ENCODE peak calls at places on chromosomes 7 and 10, in nine cellular contexts. S is adrenal gland; E is CD8-positive, alpha-beta memory T cell; K is neuronal stem cell; J is hepatocyte; Z is Peyer's patch; W is left ventricle myocardium inferior; L is tibial artery; H is SK-N-SH. F is an unnamed sample. For H3K4me1 and H3K9me3, the result is how much of the 10 kb centered on the place peaks cover.

GRCh38 chr7:133051066-133051465 is 30.8 kb downstream of the CHCHD3 start:
- DNase-seq in S (peak), E (no peak), K (no peak), J (peak), Z (no peak), W (no peak), L (no peak), H (peak), F (no peak)

GRCh38 chr10:11245095-11245479 is 227.4 kb downstream of the CELF2 start:
- DNase-seq in S (no peak), E (no peak), K (no peak), J (no peak), Z (no peak), W (no peak), L (no peak), H (no peak), F (no peak)

GRCh38 chr10:63673246-63673645 is 152.0 kb downstream of the REEP3 start:
- DNase-seq in S (no peak), E (no peak), K (no peak), J (no peak), Z (no peak), W (no peak), L (no peak), H (no peak), F (no peak)

GRCh38 chr10:34254596-34254995 is 560.5 kb downstream of the PARD3 start:
- DNase-seq in S (no peak), E (no peak), K (no peak), J (peak), Z (no peak), W (no peak), L (no peak), H (peak), F (no peak)

GRCh38 chr7:142811154-142811737 is 40.5 kb downstream of the PRSS2 start:
- DNase-seq in S (no peak), E (peak), K (peak), J (peak), Z (no peak), W (no peak), L (no peak), H (peak), F (no peak)

GRCh38 chr7:11261470-11261869 is 287.8 kb downstream of the PHF14 start:
- DNase-seq in S (peak), E (no peak), K (no peak), J (peak), Z (no peak), W (no peak), L (no peak), H (peak), F (no peak)

GRCh38 chr7:143269254-143269653 is 6.0 kb downstream of the GSTK1 start:
- DNase-seq in S (no peak), E (no peak), K (no peak), J (no peak), Z (peak), W (no peak), L (no peak), H (no peak), F (no peak)

GRCh38 chr10:43274011-43274410 is 7.1 kb upstream of the RASGEF1A start:
- DNase-seq in S (no peak), E (no peak), K (no peak), J (no peak), Z (peak), W (no peak), L (no peak), H (no peak), F (peak)

GRCh38 chr10:99993994-99994689 is 15.6 kb downstream of the DNMBP start:
- DNase-seq in S (peak), E (peak), K (no peak), J (peak), Z (peak), W (peak), L (peak), H (no peak), F (no peak)

GRCh38 chr7:39650676-39651075 is 27.3 kb downstream of the RALA start:
- DNase-seq in S (peak), E (no peak), K (no peak), J (no peak), Z (no peak), W (peak), L (peak), H (no peak), F (no peak)

GRCh38 chr7:105024734-105025133 is 10.7 kb downstream of the KMT2E start:
- DNase-seq in S (no peak), E (no peak), K (no peak), J (no peak), Z (no peak), W (no peak), L (no peak), H (no peak), F (no peak)

GRCh38 chr7:66344166-66344565 is 139.0 kb downstream of the TPST1 start:
- DNase-seq in S (no peak), E (no peak), K (no peak), J (no peak), Z (no peak), W (no peak), L (no peak), H (no peak), F (no peak)

GRCh38 chr7:132379292-132379691 is 197.0 kb downstream of the PLXNA4 start:
- DNase-seq in S (no peak), E (no peak), K (no peak), J (no peak), Z (no peak), W (no peak), L (no peak), H (no peak), F (no peak)

GRCh38 chr10:103792547-103792946 is 62.8 kb downstream of the SH3PXD2A start:
- DNase-seq in S (no peak), E (no peak), K (no peak), J (no peak), Z (no peak), W (peak), L (no peak), H (no peak), F (no peak)

GRCh38 chr7:100880645-100881044 is 5.7 kb downstream of the SRRT start:
- DNase-seq in S (no peak), E (no peak), K (no peak), J (no peak), Z (peak), W (no peak), L (no peak), H (no peak), F (no peak)

GRCh38 chr7:132837529-132837928 is 244.4 kb downstream of the CHCHD3 start:
- DNase-seq in S (no peak), E (no peak), K (no peak), J (no peak), Z (no peak), W (no peak), L (no peak), H (no peak), F (no peak)

GRCh38 chr10:108039821-108040584 is 875.5 kb upstream of the SORCS1 start:
- DNase-seq in S (no peak), E (no peak), K (no peak), J (no peak), Z (no peak), W (no peak), L (no peak), H (no peak), F (no peak)

GRCh38 chr10:117677239-117677638 is 134.7 kb downstream of the EMX2 start:
- DNase-seq in S (no peak), E (no peak), K (no peak), J (no peak), Z (no peak), W (no peak), L (no peak), H (no peak), F (no peak)

GRCh38 chr7:7183833-7184463 is 1.6 kb downstream of the C1GALT1 start:
- DNase-seq in S (no peak), E (no peak), K (no peak), J (no peak), Z (no peak), W (no peak), L (no peak), H (no peak), F (no peak)

GRCh38 chr7:143287321-143287934 is 723 bp upstream of the CASP2 start:
- DNase-seq in S (no peak), E (no peak), K (no peak), J (no peak), Z (no peak), W (no peak), L (no peak), H (no peak), F (no peak)

GRCh38 chr7:113891828-113892227 is 27.0 kb downstream of the PPP1R3A start:
- DNase-seq in S (no peak), E (no peak), K (no peak), J (no peak), Z (no peak), W (no peak), L (no peak), H (no peak), F (no peak)

GRCh38 chr10:3261921-3262320 is 89.3 kb upstream of the PITRM1 start:
- DNase-seq in S (no peak), E (no peak), K (no peak), J (no peak), Z (no peak), W (no peak), L (no peak), H (no peak), F (no peak)

GRCh38 chr10:110629680-110630191 is 14.4 kb upstream of the RBM20 start:
- DNase-seq in S (no peak), E (no peak), K (no peak), J (peak), Z (no peak), W (no peak), L (no peak), H (no peak), F (no peak)

GRCh38 chr7:99693427-99694200 is 13.8 kb upstream of the CYP3A5 start:
- DNase-seq in S (no peak), E (peak), K (peak), J (peak), Z (no peak), W (no peak), L (no peak), H (no peak), F (peak)

DNA sequence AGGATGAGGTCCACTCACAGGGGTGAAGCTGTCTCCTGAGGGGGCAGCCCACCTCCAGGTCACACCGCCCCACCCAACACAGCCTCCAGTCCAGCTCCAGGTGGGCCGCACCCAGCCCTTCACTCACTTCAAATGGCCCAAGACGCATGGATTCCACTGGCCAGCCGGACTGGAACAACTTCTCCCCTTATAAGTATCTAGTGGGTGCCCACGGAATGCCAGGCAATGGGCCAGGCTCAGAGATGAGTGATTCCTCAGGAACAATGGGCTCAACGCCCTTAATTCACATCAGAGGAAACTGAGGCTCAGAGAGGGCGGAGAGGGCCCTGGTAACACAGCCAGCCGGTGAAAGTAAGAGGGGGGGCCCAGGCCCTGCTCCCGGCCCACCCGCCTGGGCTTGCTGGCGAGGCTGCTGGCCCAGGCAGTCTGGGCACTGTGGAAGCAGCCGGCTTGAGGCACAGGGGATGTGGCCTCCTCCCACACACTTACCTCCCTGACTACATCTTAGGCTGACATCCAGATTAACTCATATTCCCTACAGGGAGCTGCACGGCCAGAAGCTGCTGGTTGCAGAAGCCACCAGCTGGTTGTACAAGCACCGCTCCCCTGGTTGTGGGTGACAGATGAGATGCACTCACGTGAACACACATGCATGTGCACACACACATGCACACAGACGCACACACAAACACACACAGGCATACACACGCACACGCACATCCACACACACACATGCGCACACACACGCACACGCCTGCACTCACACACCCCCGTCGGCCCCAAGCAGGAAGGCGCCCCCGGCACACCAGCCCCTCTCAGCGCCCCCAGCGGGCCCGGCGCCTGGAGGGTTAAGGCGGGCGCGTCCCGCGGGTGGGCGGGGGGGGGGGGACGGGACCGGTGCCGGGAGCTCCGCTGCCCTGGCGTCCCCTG is 1.0 kb upstream of the FAM20C start:
- DNase-seq in S (peak), E (no peak), K (no peak), J (peak), Z (no peak), W (peak), L (peak), H (peak), F (no peak)
- H3K4me3 ChIP-seq in S (no peak), E (no peak), K (peak), J (peak), Z (peak), W (peak), L (peak), H (peak), F (peak)

GRCh38 chr7:30430777-30431176 is 47.8 kb downstream of the NOD1 start:
- DNase-seq in S (no peak), E (no peak), K (no peak), J (no peak), Z (peak), W (no peak), L (no peak), H (peak), F (no peak)

GRCh38 chr7:30434140-30434799 is 44.3 kb downstream of the NOD1 start:
- DNase-seq in S (no peak), E (no peak), K (no peak), J (no peak), Z (peak), W (no peak), L (no peak), H (no peak), F (no peak)

GRCh38 chr7:30433506-30433905 is 45.1 kb downstream of the NOD1 start:
- DNase-seq in S (no peak), E (no peak), K (no peak), J (no peak), Z (no peak), W (no peak), L (no peak), H (no peak), F (no peak)

GRCh38 chr7:30430300-30430699 is 48.3 kb downstream of the NOD1 start:
- DNase-seq in S (no peak), E (no peak), K (no peak), J (no peak), Z (peak), W (no peak), L (no peak), H (peak), F (peak)

GRCh38 chr7:30433082-30433481 is 45.5 kb downstream of the NOD1 start:
- DNase-seq in S (peak), E (no peak), K (no peak), J (peak), Z (peak), W (peak), L (peak), H (no peak), F (no peak)
- H3K4me1 ChIP-seq in S (half or more), E (under half), K (under half), J (under half), Z (under half), W (half or more), L (under half), H (under half), F (under half)

GRCh38 chr7:74709880-74710671 is 52.6 kb downstream of the GTF2I start:
- DNase-seq in S (no peak), E (no peak), K (no peak), J (peak), Z (no peak), W (no peak), L (no peak), H (no peak), F (no peak)

GRCh38 chr7:74708569-74709275 is 51.2 kb downstream of the GTF2I start:
- DNase-seq in S (no peak), E (no peak), K (no peak), J (no peak), Z (no peak), W (no peak), L (no peak), H (no peak), F (no peak)

DNA sequence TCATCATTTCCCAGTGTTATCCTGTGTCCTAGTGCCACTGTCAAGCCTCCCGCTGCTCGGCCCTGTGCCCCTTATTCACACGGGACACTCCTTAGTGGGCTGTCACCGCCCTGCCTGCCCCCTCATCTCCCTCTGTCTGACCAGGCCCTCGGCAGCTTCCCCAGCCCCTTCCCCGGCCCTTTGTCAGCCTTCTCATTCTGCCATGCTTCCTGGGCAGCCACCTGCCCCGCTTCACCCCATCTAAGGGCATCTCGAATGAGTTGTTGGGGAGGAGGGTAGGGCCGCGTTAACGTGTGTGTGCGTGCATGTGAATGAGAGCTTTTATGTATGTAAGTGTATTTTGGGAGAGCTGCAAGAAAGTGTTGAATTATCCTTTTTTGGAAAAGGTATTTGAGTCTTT is 49.7 kb downstream of the GTF2I start:
- DNase-seq in S (no peak), E (no peak), K (no peak), J (no peak), Z (no peak), W (no peak), L (no peak), H (no peak), F (no peak)
- H3K9me3 ChIP-seq in S (under half), E (under half), K (under half), J (under half), Z (under half), W (under half), L (under half), H (under half), F (under half)

GRCh38 chr7:27099224-27099838 is 3.2 kb downstream of the HOXA2 start:
- DNase-seq in S (no peak), E (no peak), K (peak), J (no peak), Z (no peak), W (no peak), L (no peak), H (no peak), F (no peak)
- H3K4me3 ChIP-seq in S (no peak), E (no peak), K (no peak), J (no peak), Z (peak), W (peak), L (peak), H (no peak), F (no peak)

DNA sequence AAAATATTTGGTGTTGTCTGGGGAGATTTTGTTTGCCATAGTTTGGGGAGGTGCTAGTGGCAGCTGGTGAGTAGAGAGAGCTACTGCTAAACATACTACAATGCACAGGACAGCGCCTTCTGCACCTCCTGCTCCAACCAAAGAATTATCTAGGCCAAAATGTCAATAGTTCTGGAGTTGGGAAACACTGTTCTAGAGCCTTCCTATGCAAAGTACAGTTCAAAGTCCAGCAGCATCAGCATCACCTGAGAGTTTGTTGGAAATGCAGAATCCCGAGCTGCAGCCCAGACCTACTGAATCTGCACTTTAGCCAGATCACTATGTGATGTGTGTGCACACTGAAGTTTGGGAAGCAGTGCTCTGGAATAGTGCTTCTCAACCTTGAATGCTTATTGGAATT is 290.7 kb downstream of the TCF7L2 start:
- DNase-seq in S (no peak), E (no peak), K (no peak), J (no peak), Z (no peak), W (no peak), L (peak), H (no peak), F (no peak)
- H3K4me1 ChIP-seq in S (under half), E (under half), K (under half), J (under half), Z (under half), W (under half), L (under half), H (under half), F (under half)

GRCh38 chr7:15334524-15335269 is 227.1 kb downstream of the AGMO start:
- DNase-seq in S (no peak), E (no peak), K (no peak), J (no peak), Z (no peak), W (no peak), L (no peak), H (no peak), F (no peak)

GRCh38 chr7:15330943-15331342 is 230.9 kb downstream of the AGMO start:
- DNase-seq in S (no peak), E (no peak), K (peak), J (no peak), Z (no peak), W (no peak), L (no peak), H (no peak), F (no peak)

DNA sequence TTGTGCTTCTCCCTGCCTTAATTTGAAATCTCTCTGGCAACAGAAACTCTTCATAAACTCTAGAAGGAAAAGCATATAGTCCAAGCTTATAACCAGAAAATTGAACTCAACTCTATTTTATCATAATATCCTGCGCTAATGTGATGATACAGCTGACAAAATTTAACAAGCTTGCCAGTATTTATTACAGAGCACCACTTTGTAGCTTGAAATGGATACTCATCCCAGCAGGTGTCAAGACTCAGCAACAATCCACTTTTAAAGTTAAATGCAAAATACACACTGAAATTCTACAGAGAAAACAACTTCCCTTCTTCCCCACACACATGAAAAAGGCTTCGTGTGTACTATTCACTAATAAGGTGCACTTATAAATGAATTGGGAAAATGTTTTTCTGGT is 228.9 kb downstream of the AGMO start:
- DNase-seq in S (no peak), E (no peak), K (no peak), J (no peak), Z (no peak), W (no peak), L (no peak), H (no peak), F (no peak)
- H3K9me3 ChIP-seq in S (under half), E (under half), K (under half), J (under half), Z (under half), W (under half), L (under half), H (under half), F (under half)

DNA sequence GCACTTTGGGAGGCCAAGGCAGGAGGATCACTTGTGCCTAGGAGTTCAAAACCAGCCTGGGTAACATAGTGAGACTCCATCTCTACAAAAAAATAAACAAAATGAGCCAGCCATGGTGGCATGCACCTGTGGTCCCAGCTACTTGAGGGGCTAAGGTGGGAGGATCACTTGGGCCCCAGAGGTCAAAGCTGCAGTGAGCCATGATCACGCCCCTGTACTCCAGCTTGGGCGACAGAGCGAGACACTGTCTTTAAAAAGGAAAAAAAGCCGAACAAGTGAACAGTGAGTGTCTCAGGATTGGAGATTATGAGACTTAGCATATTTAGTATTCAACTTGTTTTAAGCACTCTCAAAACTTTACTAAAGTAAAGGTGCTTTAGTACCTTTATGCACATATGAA is 28.1 kb downstream of the BLNK start:
- DNase-seq in S (no peak), E (no peak), K (no peak), J (no peak), Z (no peak), W (no peak), L (no peak), H (no peak), F (no peak)
- H3K4me3 ChIP-seq in S (no peak), E (no peak), K (no peak), J (no peak), Z (no peak), W (no peak), L (no peak), H (no peak), F (no peak)

DNA sequence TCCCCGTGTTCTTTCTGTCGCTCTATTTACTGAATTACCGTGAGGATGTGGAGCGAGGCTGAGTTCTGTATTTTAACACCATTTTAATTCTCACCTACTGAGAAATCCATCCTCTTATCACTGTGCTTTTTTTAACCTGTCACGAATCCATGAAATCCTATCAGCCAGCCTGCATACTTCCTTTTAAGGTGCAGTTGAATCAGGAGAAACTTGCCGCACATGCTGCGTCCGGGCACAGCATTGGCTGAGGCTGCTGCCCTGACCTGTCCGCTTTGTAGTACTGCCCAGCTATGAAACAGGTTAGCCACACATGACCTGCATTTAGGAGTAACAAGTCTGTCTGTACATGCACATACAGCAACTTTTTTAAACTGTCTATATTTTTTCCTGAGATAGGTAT is 82.5 kb downstream of the EGFR start:
- DNase-seq in S (no peak), E (no peak), K (no peak), J (no peak), Z (no peak), W (no peak), L (no peak), H (no peak), F (no peak)
- H3K4me1 ChIP-seq in S (under half), E (under half), K (under half), J (under half), Z (under half), W (under half), L (half or more), H (under half), F (under half)

F was measured in left lung.